ENCODE peak calls at places on chromosome 10, in ten cellular contexts. B, O, M, E, V, Q, U, W, C and Y are unnamed samples.
A peak's percentile ranks its signal among the peaks of the same experiment; 100 is the strongest.

GRCh38 chr10:62582098-62582705 is 208.0 kb downstream of the ZNF365 start:
- DNase-seq in B (no peak), O (no peak), M (peak; percentile 73), E (no peak), V (no peak), Q (no peak), U (no peak), W (no peak), C (no peak), Y (no peak)

GRCh38 chr10:22427890-22428571 is 82.7 kb downstream of the SPAG6 start:
- DNase-seq in B (no peak), O (peak; percentile 87), M (peak; percentile 79), E (peak; percentile 86), V (no peak), Q (peak; percentile 80), U (no peak), W (no peak), C (no peak), Y (no peak)

GRCh38 chr10:117005454-117006055 is 568 bp upstream of the SHTN1 start:
- DNase-seq in B (no peak), O (peak; percentile 7), M (no peak), E (no peak), V (no peak), Q (no peak), U (no peak), W (no peak), C (no peak), Y (peak; percentile 73)

GRCh38 chr10:76401006-76401405 is 969.6 kb downstream of the LRMDA start:
- DNase-seq in B (no peak), O (no peak), M (peak; percentile 56), E (no peak), V (no peak), Q (no peak), U (no peak), W (no peak), C (no peak), Y (no peak)

GRCh38 chr10:114548662-114549061 is 109.4 kb downstream of the ABLIM1 start:
- DNase-seq in B (no peak), O (peak; percentile 59), M (peak; percentile 57), E (peak; percentile 61), V (no peak), Q (no peak), U (no peak), W (no peak), C (no peak), Y (no peak)

GRCh38 chr10:49679480-49679893 is at the start of gene C10orf53:
- DNase-seq in B (no peak), O (no peak), M (no peak), E (peak; percentile 41), V (peak; percentile 89), Q (no peak), U (no peak), W (no peak), C (no peak), Y (peak; percentile 2)

GRCh38 chr10:117374506-117375359 is 507 bp downstream of the PDZD8 start:
- DNase-seq in B (peak; percentile 52), O (peak; percentile 19), M (peak; percentile 1), E (peak; percentile 35), V (peak; percentile 80), Q (peak; percentile 18), U (peak; percentile 74), W (no peak), C (peak; percentile 25), Y (peak; percentile 20)

GRCh38 chr10:80081801-80082750 is 3.6 kb downstream of the TMEM254 start:
- DNase-seq in B (no peak), O (peak; percentile 92), M (no peak), E (peak; percentile 44), V (no peak), Q (no peak), U (no peak), W (no peak), C (no peak), Y (no peak)

GRCh38 chr10:43299579-43299978 is 32.7 kb upstream of the RASGEF1A start:
- DNase-seq in B (peak; percentile 70), O (no peak), M (no peak), E (no peak), V (no peak), Q (no peak), U (peak; percentile 84), W (no peak), C (no peak), Y (no peak)

GRCh38 chr10:35384265-35384868 is 48.1 kb downstream of the CCNY start:
- DNase-seq in B (no peak), O (peak; percentile 96), M (no peak), E (peak; percentile 13), V (no peak), Q (no peak), U (no peak), W (no peak), C (no peak), Y (no peak)

GRCh38 chr10:121665809-121666208 is 67.6 kb upstream of the FGFR2 start:
- DNase-seq in B (no peak), O (no peak), M (no peak), E (no peak), V (no peak), Q (no peak), U (no peak), W (no peak), C (no peak), Y (no peak)